ENCODE peak calls at places on chromosomes 3 and 15, in nine cellular contexts. C, U, W, A, V, R, L, D and J are unnamed samples. For H4K20me1 and H3K4me1, the result is how much of the 10 kb centered on the place peaks cover.

GRCh38 chr3:70358978-70359580 is 46.6 kb upstream of the MDFIC2 start:
- DNase-seq in C (peak), W (peak), D (peak), A (no peak), L (peak), V (peak), U (no peak), R (no peak), J (peak)

GRCh38 chr3:138389841-138390581 is 41.6 kb downstream of the MRAS start:
- DNase-seq in D (no peak), V (peak), R (peak), W (peak), A (no peak), L (no peak), U (peak), C (peak), J (no peak)

GRCh38 chr15:62902821-62903220 is 139.7 kb upstream of the TPM1 start:
- DNase-seq in R (peak), L (no peak), C (no peak), U (no peak), D (no peak), A (no peak), V (no peak), W (no peak), J (no peak)

GRCh38 chr15:66115568-66116206 is 137.9 kb downstream of the MEGF11 start:
- DNase-seq in L (peak), A (no peak), D (peak), W (no peak), U (no peak), R (peak), C (no peak), V (no peak), J (peak)

GRCh38 chr3:169575381-169575780 is 88.1 kb downstream of the MECOM start:
- DNase-seq in W (peak), V (peak), L (no peak), A (no peak), U (no peak), R (no peak), C (peak), D (no peak), J (no peak)

GRCh38 chr15:93587046-93587445 is 498.0 kb upstream of the RGMA start:
- DNase-seq in R (no peak), V (no peak), D (no peak), U (no peak), W (no peak), A (no peak), L (no peak), C (no peak), J (no peak)

GRCh38 chr3:51955893-51956770 is 951 bp downstream of the GPR62 start:
- DNase-seq in A (no peak), R (peak), C (no peak), W (peak), D (peak), U (no peak), L (no peak), V (peak), J (no peak)

GRCh38 chr3:129985113-129985512 is 10.6 kb downstream of the TRH start:
- DNase-seq in U (no peak), L (no peak), V (no peak), W (no peak), C (no peak), R (no peak), A (no peak), D (no peak), J (no peak)

GRCh38 chr15:95129589-95129988 is 898.2 kb downstream of the MCTP2 start:
- DNase-seq in R (no peak), V (peak), A (no peak), C (peak), D (no peak), L (no peak), U (no peak), W (peak), J (no peak)

GRCh38 chr3:107641572-107642307 is 119.0 kb downstream of the BBX start:
- DNase-seq in V (peak), R (peak), U (no peak), C (no peak), D (no peak), A (no peak), W (no peak), L (no peak), J (no peak)

GRCh38 chr15:47542312-47543094 is 174.8 kb upstream of the SEMA6D start:
- DNase-seq in W (no peak), D (no peak), C (no peak), R (no peak), L (no peak), A (no peak), U (no peak), V (no peak), J (no peak)

GRCh38 chr3:3038201-3038991 is 71.8 kb downstream of the IL5RA start:
- DNase-seq in U (no peak), D (no peak), W (no peak), A (peak), V (no peak), R (no peak), C (no peak), L (no peak), J (no peak)

GRCh38 chr3:8197384-8197783 is 304.2 kb upstream of the LMCD1 start:
- DNase-seq in C (no peak), R (no peak), W (no peak), V (no peak), L (no peak), U (no peak), D (no peak), A (no peak), J (no peak)

GRCh38 chr15:50251638-50252182 is 13.8 kb downstream of the HDC start:
- DNase-seq in R (no peak), U (no peak), A (no peak), C (no peak), W (peak), V (no peak), L (no peak), D (no peak), J (no peak)

GRCh38 chr3:121883507-121883906 is 10.7 kb upstream of the SLC15A2 start:
- DNase-seq in U (peak), D (peak), V (peak), C (peak), L (no peak), R (peak), W (peak), A (no peak), J (no peak)

GRCh38 chr3:136021798-136022197 is 56.3 kb downstream of the PPP2R3A start:
- DNase-seq in L (no peak), C (peak), V (no peak), D (no peak), R (no peak), A (no peak), W (peak), U (no peak), J (no peak)

GRCh38 chr3:14137004-14137403 is 12.2 kb downstream of the TMEM43 start:
- DNase-seq in W (no peak), L (no peak), U (peak), V (peak), C (no peak), D (no peak), R (no peak), A (no peak), J (no peak)

GRCh38 chr3:14535616-14536015 is 4.5 kb downstream of the GRIP2 start:
- DNase-seq in U (no peak), L (no peak), C (no peak), D (no peak), R (peak), A (no peak), V (no peak), W (no peak), J (no peak)

GRCh38 chr15:25763954-25764353 is 99.2 kb downstream of the ATP10A start:
- DNase-seq in A (no peak), U (no peak), D (no peak), L (no peak), R (no peak), V (no peak), W (no peak), C (no peak), J (no peak)

GRCh38 chr3:148074916-148075315 is 622.8 kb upstream of the AGTR1 start:
- DNase-seq in C (no peak), U (no peak), R (no peak), V (no peak), W (no peak), A (no peak), L (no peak), D (no peak), J (no peak)

GRCh38 chr3:71022552-71023335 is 560.8 kb downstream of the FOXP1 start:
- DNase-seq in D (no peak), A (no peak), W (no peak), U (no peak), L (no peak), R (no peak), V (peak), C (peak), J (no peak)

GRCh38 chr3:114389156-114389555 is 95.3 kb downstream of the TIGIT start:
- DNase-seq in A (no peak), W (no peak), D (no peak), V (no peak), U (no peak), C (no peak), L (no peak), R (no peak), J (peak)

GRCh38 chr3:134463676-134464611 is 21.8 kb downstream of the ANAPC13 start:
- DNase-seq in A (no peak), V (peak), U (no peak), C (peak), L (no peak), D (no peak), R (peak), W (peak), J (no peak)

GRCh38 chr3:156477306-156477705 is 77.6 kb downstream of the SSR3 start:
- DNase-seq in U (no peak), L (no peak), R (no peak), W (peak), A (no peak), C (peak), V (no peak), D (no peak), J (no peak)

GRCh38 chr15:57213783-57214366 is 162.4 kb upstream of the CGNL1 start:
- DNase-seq in D (peak), U (no peak), C (peak), A (no peak), V (peak), W (peak), L (peak), R (no peak), J (no peak)

GRCh38 chr3:43185656-43186375 is 79.9 kb upstream of the POMGNT2 start:
- DNase-seq in A (no peak), C (peak), L (no peak), R (no peak), W (peak), U (peak), V (peak), D (no peak), J (no peak)

GRCh38 chr15:34275721-34276120 is 50.9 kb downstream of the EMC4 start:
- DNase-seq in U (peak), A (no peak), R (no peak), L (no peak), V (no peak), W (no peak), D (no peak), C (no peak), J (no peak)

GRCh38 chr3:65605876-65606432 is 432.8 kb downstream of the MAGI1 start:
- DNase-seq in W (no peak), V (peak), D (no peak), A (no peak), C (no peak), L (no peak), U (peak), R (no peak), J (no peak)

GRCh38 chr3:184874709-184875644 is 63.0 kb downstream of the VPS8 start:
- DNase-seq in R (no peak), V (peak), L (peak), U (no peak), A (no peak), C (peak), D (peak), W (peak), J (peak)

GRCh38 chr15:28098766-28099554 is at the start of gene OCA2:
- DNase-seq in W (peak), R (peak), U (no peak), C (peak), A (no peak), D (no peak), L (no peak), V (peak), J (no peak)

GRCh38 chr3:149610351-149611105 is 47.3 kb downstream of the WWTR1 start:
- DNase-seq in L (no peak), V (peak), U (no peak), W (no peak), D (no peak), A (no peak), R (no peak), C (peak), J (no peak)

DNA sequence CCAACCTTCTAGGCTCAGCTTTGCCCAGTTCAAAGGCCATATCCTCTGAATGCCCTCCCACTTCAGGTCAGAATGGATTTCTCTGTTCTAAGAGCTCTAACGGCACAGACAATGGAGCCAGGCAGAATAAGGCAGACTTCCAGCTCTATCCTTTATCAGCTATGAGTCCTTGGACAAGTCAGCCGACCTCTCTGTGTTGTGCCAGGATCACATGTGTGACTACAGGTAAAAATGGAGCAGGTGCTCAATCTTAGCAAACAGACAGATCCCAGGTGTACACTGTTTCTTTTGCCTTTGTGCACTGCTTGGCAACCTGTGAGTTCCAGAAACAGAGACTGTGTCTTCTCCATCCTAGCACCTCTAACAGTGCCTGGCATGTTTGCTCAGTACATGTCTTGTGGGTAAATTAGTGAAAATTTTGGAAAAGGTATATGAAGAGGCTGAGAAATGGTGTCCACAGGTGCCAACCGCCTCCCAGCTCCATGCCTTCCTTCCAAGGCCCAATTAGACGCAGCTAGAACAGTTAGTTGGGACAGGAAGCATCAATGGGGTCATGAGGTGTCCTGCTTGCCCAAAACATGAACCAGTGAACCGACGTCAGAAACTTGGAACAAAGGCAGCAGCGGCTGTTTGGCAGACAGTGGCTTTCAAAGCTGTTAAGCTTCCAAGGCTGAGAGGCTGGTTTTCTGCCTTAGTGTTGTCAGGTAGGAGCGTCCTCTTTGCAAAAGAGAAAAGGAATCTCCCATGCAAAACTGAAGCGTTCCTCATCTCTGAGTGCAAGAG is 28.7 kb downstream of the TLE3 start:
- DNase-seq in C (no peak), U (no peak), D (no peak), L (no peak), W (no peak), A (no peak), R (peak), V (no peak), J (no peak)
- H4K20me1 ChIP-seq in C (under half), U (under half), D (under half), L (under half), W (half or more), A (under half), R (half or more), V (under half), J (half or more)

DNA sequence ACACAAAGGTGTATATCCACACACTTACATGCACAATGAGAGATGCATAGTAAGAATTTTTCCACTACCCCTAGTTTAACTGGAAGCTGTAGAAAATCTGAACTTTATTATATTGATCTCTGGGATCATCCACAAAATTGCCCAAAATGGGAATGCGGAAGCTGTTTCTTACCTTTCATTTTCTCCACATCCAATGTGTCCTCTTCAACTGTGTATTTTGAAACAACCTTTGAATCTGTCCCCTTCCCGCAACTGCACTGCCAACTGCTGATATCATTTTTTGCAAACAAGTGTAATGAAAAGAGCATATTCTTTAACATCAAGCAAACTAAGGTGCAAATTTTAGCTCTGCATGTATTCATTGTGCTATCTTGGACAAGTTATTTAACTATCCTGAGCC is 427.6 kb upstream of the TPRG1 start:
- DNase-seq in W (no peak), D (no peak), V (no peak), U (no peak), C (no peak), L (no peak), R (no peak), A (no peak), J (no peak)
- H3K4me1 ChIP-seq in W (under half), D (under half), V (under half), U (under half), C (under half), L (under half), R (under half), A (under half), J (under half)

DNA sequence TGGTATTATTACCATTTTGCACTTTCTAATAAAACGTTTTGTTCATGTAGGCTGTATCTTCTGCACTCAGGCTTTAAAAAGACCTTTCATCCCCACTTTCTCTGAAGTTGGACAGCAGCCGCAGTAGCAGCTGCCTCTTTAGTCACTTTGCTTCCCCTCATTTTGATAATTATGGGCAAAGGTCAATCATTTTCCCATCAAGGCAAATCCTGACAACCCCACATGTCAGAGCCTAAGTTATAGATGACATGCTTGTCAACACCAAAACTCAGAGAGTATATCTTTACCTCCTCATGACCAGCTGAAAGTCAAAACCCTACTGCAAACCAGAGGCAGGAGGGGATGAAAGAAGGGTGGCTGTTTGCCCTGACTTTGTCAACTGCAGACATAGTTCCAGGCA is 99.8 kb downstream of the ROBO2 start:
- DNase-seq in V (no peak), W (no peak), L (no peak), C (no peak), A (no peak), D (no peak), R (no peak), U (no peak), J (no peak)
- H4K20me1 ChIP-seq in V (under half), W (under half), L (under half), C (under half), A (under half), D (under half), R (under half), U (under half), J (under half)

GRCh38 chr3:12751548-12751947 is 7.5 kb downstream of the TMEM40 start:
- DNase-seq in L (no peak), D (no peak), C (peak), V (no peak), U (peak), W (peak), A (no peak), R (no peak), J (no peak)

GRCh38 chr3:12754315-12754714 is 4.7 kb downstream of the TMEM40 start:
- DNase-seq in D (no peak), U (no peak), L (no peak), C (no peak), V (no peak), R (no peak), A (no peak), W (no peak), J (no peak)

GRCh38 chr3:12752803-12753202 is 6.3 kb downstream of the TMEM40 start:
- DNase-seq in D (peak), C (peak), L (no peak), V (no peak), A (peak), U (peak), W (no peak), R (peak), J (no peak)

GRCh38 chr3:12752111-12752510 is 6.9 kb downstream of the TMEM40 start:
- DNase-seq in D (no peak), C (peak), V (no peak), L (no peak), W (no peak), A (no peak), R (no peak), U (no peak), J (no peak)

GRCh38 chr3:12753275-12754028 is 5.6 kb downstream of the TMEM40 start:
- DNase-seq in V (no peak), C (no peak), D (no peak), A (no peak), U (peak), L (no peak), R (peak), W (no peak), J (no peak)
- H3K4me1 ChIP-seq in V (under half), C (under half), D (half or more), A (under half), U (half or more), L (under half), R (under half), W (under half), J (under half)

DNA sequence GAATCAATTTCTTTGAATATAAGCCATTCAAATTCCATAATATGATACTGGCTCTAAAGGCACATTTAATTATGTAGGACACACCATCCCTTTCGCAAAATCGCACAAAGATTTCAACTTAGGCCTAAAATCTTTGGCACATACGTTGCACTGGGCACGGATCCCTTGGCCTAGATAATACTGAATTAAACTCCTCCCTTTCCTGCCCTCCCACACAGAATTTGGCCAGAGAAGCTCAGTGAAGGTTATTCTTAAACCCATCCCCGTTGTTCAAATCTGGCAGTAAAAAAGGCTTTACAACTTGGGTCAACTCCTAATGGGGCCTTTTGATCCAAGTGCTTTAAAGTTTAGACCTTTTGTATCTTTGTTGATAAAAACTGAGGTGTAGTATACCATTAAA is 247.2 kb downstream of the PTPRG start:
- DNase-seq in D (no peak), W (no peak), C (no peak), U (no peak), L (no peak), V (peak), R (no peak), A (no peak), J (no peak)
- H4K20me1 ChIP-seq in D (under half), W (under half), C (under half), U (under half), L (under half), V (under half), R (under half), A (under half), J (under half)

GRCh38 chr3:73509066-73509465 is 115.7 kb downstream of the PDZRN3 start:
- DNase-seq in R (no peak), A (no peak), U (no peak), V (no peak), D (no peak), W (no peak), L (no peak), C (no peak), J (no peak)
- H3K4me1 ChIP-seq in R (under half), A (under half), U (under half), V (under half), D (under half), W (under half), L (under half), C (under half), J (under half)

DNA sequence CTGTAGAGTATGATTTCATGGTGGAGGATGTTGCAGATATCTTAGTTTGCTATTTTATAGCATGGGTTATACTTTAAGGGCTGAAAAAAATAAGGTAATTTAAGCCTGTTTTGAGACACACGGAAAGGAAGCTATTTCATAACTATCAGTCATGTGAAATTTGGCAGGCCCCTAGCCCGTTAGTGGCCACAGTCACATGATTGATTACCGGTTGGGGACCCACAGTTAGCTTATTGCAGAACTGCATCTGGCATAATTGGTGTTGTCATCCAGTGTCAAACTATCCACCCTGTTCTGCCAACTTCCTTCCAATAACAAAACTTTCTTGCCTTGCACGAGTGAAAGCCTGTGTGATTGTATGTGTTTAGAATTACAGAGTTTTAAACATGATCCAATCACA is 35.2 kb downstream of the FNDC3B start:
- DNase-seq in U (no peak), W (no peak), D (no peak), R (no peak), C (no peak), A (no peak), L (no peak), V (peak), J (no peak)
- H4K20me1 ChIP-seq in U (half or more), W (half or more), D (under half), R (half or more), C (half or more), A (under half), L (under half), V (under half), J (under half)

GRCh38 chr15:41558400-41559238 is at the start of gene TYRO3:
- DNase-seq in W (no peak), C (no peak), L (peak), R (peak), D (peak), U (no peak), A (no peak), V (peak), J (peak)
- H3K4me1 ChIP-seq in W (under half), C (under half), L (under half), R (under half), D (under half), U (under half), A (under half), V (under half), J (under half)